ENCODE peak calls at places on chromosome 1, in seven cellular contexts. T, D, Z, A, W, K and L are unnamed samples.

GRCh38 chr1:179813626-179814351 is 63.8 kb downstream of the TOR1AIP2 start:
- DNase-seq in W (no peak), Z (no peak), K (no peak), A (no peak), D (no peak), T (no peak), L (no peak)

GRCh38 chr1:207034998-207035397 is 2.4 kb upstream of the C1orf116 start:
- DNase-seq in A (no peak), D (no peak), T (no peak), K (no peak), Z (no peak), W (no peak), L (no peak)

GRCh38 chr1:6447818-6448748 is 17.9 kb downstream of the TNFRSF25 start:
- DNase-seq in T (no peak), Z (no peak), K (no peak), W (no peak), A (no peak), D (no peak), L (no peak)

GRCh38 chr1:70396607-70397006 is 14.5 kb upstream of the CTH start:
- DNase-seq in W (no peak), D (no peak), K (no peak), T (no peak), A (no peak), Z (no peak), L (no peak)

GRCh38 chr1:31792541-31792940 is 23.3 kb downstream of the SPOCD1 start:
- DNase-seq in W (peak; percentile 47), A (no peak), Z (no peak), K (no peak), T (peak; percentile 5), D (peak; percentile 31), L (no peak)

GRCh38 chr1:185441608-185442007 is 124.6 kb upstream of the IVNS1ABP start:
- DNase-seq in A (no peak), Z (peak; percentile 43), T (peak; percentile 63), K (peak; percentile 21), D (no peak), W (no peak), L (no peak)

GRCh38 chr1:111208921-111209320 is 8.5 kb upstream of the DENND2D start:
- DNase-seq in W (no peak), D (no peak), K (no peak), T (no peak), Z (no peak), A (no peak), L (no peak)

GRCh38 chr1:166064324-166064926 is 102.4 kb downstream of the FAM78B start:
- DNase-seq in D (no peak), Z (no peak), W (no peak), T (no peak), K (no peak), A (no peak), L (no peak)

GRCh38 chr1:18949689-18950414 is 6.6 kb downstream of the IFFO2 start:
- DNase-seq in T (no peak), W (no peak), A (no peak), K (no peak), Z (peak; percentile 21), D (peak; percentile 70), L (peak; percentile 44)

GRCh38 chr1:30379684-30380624 is 343.4 kb downstream of the MATN1 start:
- DNase-seq in T (peak; percentile 70), Z (no peak), K (peak; percentile 76), W (peak; percentile 70), D (no peak), A (peak; percentile 39), L (peak; percentile 4)

GRCh38 chr1:167601442-167602380 is 28.3 kb upstream of the RCSD1 start:
- DNase-seq in T (peak; percentile 15), K (no peak), W (no peak), Z (no peak), A (no peak), D (peak; percentile 77), L (no peak)

GRCh38 chr1:54768093-54768492 is 3.8 kb upstream of the PARS2 start:
- DNase-seq in A (no peak), T (no peak), D (no peak), Z (no peak), K (no peak), W (no peak), L (no peak)

GRCh38 chr1:47232187-47232874 is at the start of gene TAL1:
- DNase-seq in T (no peak), K (no peak), D (no peak), W (no peak), Z (no peak), A (no peak), L (no peak)
- H3K27ac ChIP-seq in T (peak within 1 kb of the TSS; percentile 56), K (no peak within 1 kb of the TSS), D (no peak within 1 kb of the TSS), W (peak within 1 kb of the TSS; percentile 60), Z (no peak within 1 kb of the TSS), A (no peak within 1 kb of the TSS), L (peak within 1 kb of the TSS; percentile 69)

GRCh38 chr1:10745886-10746455 is 50.5 kb downstream of the CASZ1 start:
- DNase-seq in W (no peak), K (no peak), T (no peak), A (no peak), Z (no peak), D (no peak), L (no peak)
- H3K27ac ChIP-seq in W (peak overlapping the region; percentile 58), K (no peak overlapping the region), T (no peak overlapping the region), A (no peak overlapping the region), Z (no peak overlapping the region), D (no peak overlapping the region), L (no peak overlapping the region)

GRCh38 chr1:8136766-8137165 is 110.7 kb upstream of the ERRFI1 start:
- DNase-seq in Z (no peak), T (no peak), A (no peak), W (no peak), K (no peak), D (no peak), L (no peak)

GRCh38 chr1:8134546-8135235 is 108.6 kb upstream of the ERRFI1 start:
- DNase-seq in A (no peak), K (no peak), D (no peak), Z (no peak), W (no peak), T (no peak), L (no peak)

GRCh38 chr1:8133657-8134430 is 107.7 kb upstream of the ERRFI1 start:
- DNase-seq in Z (no peak), T (peak; percentile 58), K (no peak), W (peak; percentile 86), A (no peak), D (peak; percentile 84), L (no peak)

GRCh38 chr1:8133190-8133589 is 107.1 kb upstream of the ERRFI1 start:
- DNase-seq in D (no peak), A (no peak), K (no peak), W (no peak), Z (no peak), T (no peak), L (no peak)

DNA sequence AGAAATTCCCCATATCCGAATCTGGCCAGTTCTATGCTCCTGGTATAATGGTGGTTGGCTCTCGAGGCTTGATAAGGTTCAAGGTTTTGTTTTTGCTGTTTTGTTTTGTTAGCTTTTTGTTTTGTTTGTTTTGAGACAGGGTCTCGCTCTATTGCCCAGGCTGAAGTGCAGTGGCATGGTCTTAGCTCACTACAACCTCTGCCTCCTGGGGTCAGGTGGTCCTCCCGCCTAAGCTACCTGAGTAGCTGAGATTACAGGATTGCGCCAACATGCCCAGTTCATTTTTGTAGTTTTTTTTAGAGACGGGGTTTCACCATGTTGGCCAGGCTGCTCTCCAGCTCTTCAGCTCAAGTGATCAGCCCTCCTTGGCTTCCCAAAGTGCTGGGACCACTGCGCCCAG is 109.1 kb upstream of the ERRFI1 start:
- DNase-seq in A (no peak), K (no peak), T (no peak), W (no peak), Z (no peak), D (no peak), L (no peak)
- H3K27ac ChIP-seq in A (no peak overlapping the region), K (peak overlapping the region; percentile 37), T (no peak overlapping the region), W (peak overlapping the region; percentile 82), Z (no peak overlapping the region), D (peak overlapping the region; percentile 87), L (no peak overlapping the region)

GRCh38 chr1:8664887-8665286 is 152.6 kb downstream of the RERE start:
- DNase-seq in W (no peak), K (no peak), Z (no peak), T (no peak), D (no peak), A (no peak), L (no peak)

GRCh38 chr1:8663915-8664331 is 153.5 kb downstream of the RERE start:
- DNase-seq in D (no peak), W (no peak), T (no peak), Z (no peak), K (no peak), A (no peak), L (no peak)

GRCh38 chr1:8662380-8663072 is 154.9 kb downstream of the RERE start:
- DNase-seq in W (no peak), Z (no peak), A (no peak), T (no peak), K (no peak), D (no peak), L (no peak)

GRCh38 chr1:8661185-8662110 is 156.0 kb downstream of the RERE start:
- DNase-seq in W (no peak), K (no peak), T (peak; percentile 46), A (no peak), D (peak; percentile 67), Z (peak; percentile 23), L (no peak)

DNA sequence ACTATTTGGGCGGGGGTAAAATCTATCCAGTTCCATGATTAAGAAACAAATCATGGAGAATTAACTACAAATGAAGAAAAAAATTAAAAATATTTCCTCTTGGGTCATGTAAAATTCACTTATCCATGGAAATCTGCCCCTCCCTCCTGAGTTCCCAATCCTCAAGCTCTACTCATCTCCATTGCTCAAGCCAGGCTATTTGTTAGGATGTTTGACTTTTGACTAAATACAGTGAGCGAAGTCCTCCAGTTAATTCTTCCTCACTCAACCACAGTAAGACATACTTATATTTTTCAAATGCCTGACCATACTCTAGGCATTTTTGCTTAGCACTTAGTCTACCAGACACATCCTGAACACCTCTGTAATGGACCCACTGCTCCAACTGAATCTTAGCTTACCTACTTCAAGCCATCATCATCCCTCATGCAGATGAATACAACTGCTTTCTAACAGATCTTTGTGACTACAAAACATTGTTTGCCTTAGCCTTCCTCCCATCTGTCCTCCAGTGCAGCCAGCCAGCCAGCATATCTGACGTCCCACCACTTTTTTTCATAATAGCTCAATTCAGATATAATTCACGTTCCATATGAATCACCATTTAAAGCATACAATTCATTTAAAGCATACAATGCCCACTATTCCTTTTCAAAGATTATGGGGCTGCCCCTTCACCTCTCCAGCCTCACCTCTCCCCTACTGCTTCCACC is 154.2 kb downstream of the RERE start:
- DNase-seq in K (no peak), W (no peak), Z (no peak), T (no peak), A (no peak), D (no peak), L (no peak)
- H3K27ac ChIP-seq in K (no peak overlapping the region), W (no peak overlapping the region), Z (peak overlapping the region; percentile 20), T (no peak overlapping the region), A (no peak overlapping the region), D (no peak overlapping the region), L (peak overlapping the region; percentile 29)